ENCODE peak calls at places on chromosomes 3 and 15, in eight cellular contexts. V is BE2C; Y is psoas muscle; W is ascending aorta; T is transverse colon; S is naive thymus-derived CD4-positive, alpha-beta T cell; G is lower leg skin; B is left ventricle myocardium inferior. A is an unnamed sample.

GRCh38 chr3:108342829-108343478 is 46.6 kb downstream of the HHLA2 start:
- DNase-seq in V (no peak), Y (no peak), W (no peak), T (no peak), S (no peak), G (no peak), B (no peak), A (no peak)

GRCh38 chr3:15889936-15890335 is 92.2 kb upstream of the ANKRD28 start:
- DNase-seq in V (no peak), Y (no peak), W (no peak), T (no peak), S (no peak), G (no peak), B (no peak), A (no peak)

GRCh38 chr3:36876181-36876936 is 68.5 kb downstream of the TRANK1 start:
- DNase-seq in V (no peak), Y (no peak), W (no peak), T (no peak), S (peak; percentile 49), G (no peak), B (no peak), A (no peak)

GRCh38 chr15:59791646-59792208 is 102.6 kb upstream of the BNIP2 start:
- DNase-seq in V (peak; percentile 64), Y (no peak), W (no peak), T (no peak), S (no peak), G (no peak), B (no peak), A (peak; percentile 53)

GRCh38 chr3:142595951-142596725 is at the start of gene PLS1:
- DNase-seq in V (peak; percentile 88), Y (peak; percentile 80), W (peak; percentile 89), T (peak; percentile 93), S (peak; percentile 88), G (peak; percentile 94), B (peak; percentile 80), A (peak; percentile 85)

GRCh38 chr3:183285828-183286457 is 32.9 kb downstream of the B3GNT5 start:
- DNase-seq in V (peak; percentile 88), Y (peak; percentile 86), W (peak; percentile 97), T (peak; percentile 91), S (peak; percentile 67), G (peak; percentile 96), B (peak; percentile 64), A (peak; percentile 90)

GRCh38 chr3:140758791-140759444 is 81.1 kb downstream of the TRIM42 start:
- DNase-seq in V (no peak), Y (no peak), W (no peak), T (no peak), S (no peak), G (no peak), B (no peak), A (no peak)

GRCh38 chr3:82132210-82133069 is 371.0 kb upstream of the GBE1 start:
- DNase-seq in V (no peak), Y (no peak), W (no peak), T (no peak), S (no peak), G (no peak), B (no peak), A (no peak)

GRCh38 chr3:112132975-112133448 is at the start of gene GCSAM:
- DNase-seq in V (no peak), Y (peak; percentile 31), W (peak; percentile 67), T (peak; percentile 58), S (peak; percentile 61), G (no peak), B (peak; percentile 35), A (no peak)

GRCh38 chr3:73530030-73530411 is 94.7 kb downstream of the PDZRN3 start:
- DNase-seq in V (no peak), Y (no peak), W (no peak), T (no peak), S (no peak), G (no peak), B (no peak), A (no peak)

GRCh38 chr3:73535935-73536334 is 88.8 kb downstream of the PDZRN3 start:
- DNase-seq in V (no peak), Y (no peak), W (no peak), T (no peak), S (no peak), G (no peak), B (no peak), A (no peak)

GRCh38 chr3:73536952-73537351 is 87.8 kb downstream of the PDZRN3 start:
- DNase-seq in V (no peak), Y (peak; percentile 23), W (no peak), T (no peak), S (no peak), G (no peak), B (no peak), A (peak; percentile 68)

GRCh38 chr3:73536336-73536895 is 88.3 kb downstream of the PDZRN3 start:
- DNase-seq in V (no peak), Y (no peak), W (no peak), T (no peak), S (no peak), G (no peak), B (no peak), A (peak; percentile 63)

GRCh38 chr3:73535137-73535536 is 89.6 kb downstream of the PDZRN3 start:
- DNase-seq in V (no peak), Y (no peak), W (no peak), T (no peak), S (no peak), G (no peak), B (no peak), A (no peak)
- H3K4me3 ChIP-seq in V (no peak overlapping the region), Y (no peak overlapping the region), W (no peak overlapping the region), T (no peak overlapping the region), S (no peak overlapping the region), G (no peak overlapping the region), B (no peak overlapping the region), A (no peak overlapping the region)

GRCh38 chr3:2301361-2301760 is 202.7 kb downstream of the CNTN4 start:
- DNase-seq in V (no peak), Y (no peak), W (no peak), T (no peak), S (no peak), G (no peak), B (no peak), A (no peak)
- H3K4me3 ChIP-seq in V (no peak overlapping the region), Y (no peak overlapping the region), W (no peak overlapping the region), T (no peak overlapping the region), S (no peak overlapping the region), G (no peak overlapping the region), B (no peak overlapping the region), A (no peak overlapping the region)

DNA sequence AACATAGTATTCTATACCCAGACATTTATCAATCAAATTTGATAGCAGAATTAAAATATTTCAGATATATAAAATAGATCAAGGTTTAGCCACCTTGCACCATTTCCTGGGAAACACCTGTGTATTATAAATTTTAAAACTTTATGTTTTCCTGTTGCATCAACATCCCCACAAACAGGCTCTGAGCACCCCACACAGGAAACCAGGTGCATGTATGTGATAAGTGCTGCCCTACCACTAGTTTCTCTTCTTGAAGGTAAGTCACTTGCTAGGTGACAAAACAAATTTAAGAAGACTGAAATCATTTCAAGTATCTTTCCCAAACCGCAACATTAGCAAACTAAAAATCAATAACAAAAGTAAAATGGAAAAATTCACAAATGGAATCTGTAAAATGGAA is 496.1 kb upstream of the CCDC54 start:
- DNase-seq in V (no peak), Y (no peak), W (no peak), T (no peak), S (no peak), G (no peak), B (no peak), A (no peak)
- H3K4me3 ChIP-seq in V (no peak overlapping the region), Y (no peak overlapping the region), W (no peak overlapping the region), T (no peak overlapping the region), S (no peak overlapping the region), G (no peak overlapping the region), B (no peak overlapping the region), A (no peak overlapping the region)

GRCh38 chr3:128481438-128481942 is 11.5 kb downstream of the GATA2 start:
- DNase-seq in V (peak; percentile 93), Y (peak; percentile 60), W (no peak), T (no peak), S (no peak), G (no peak), B (peak; percentile 80), A (peak; percentile 93)
- H3K4me3 ChIP-seq in V (peak overlapping the region; percentile 77), Y (no peak overlapping the region), W (no peak overlapping the region), T (no peak overlapping the region), S (no peak overlapping the region), G (no peak overlapping the region), B (peak overlapping the region; percentile 81), A (no peak overlapping the region)

A was measured in SJCRH30.